ENCODE peak calls at places on chromosomes 5 and 9, in five cellular contexts. A, X, V, R and Z are unnamed samples.

GRCh38 chr9:80197661-80198060 is 625.9 kb downstream of the TLE4 start:
- DNase-seq in V (no peak), R (no peak), A (no peak), X (no peak), Z (no peak)

GRCh38 chr9:137728444-137729311 is 109.9 kb downstream of the EHMT1 start:
- DNase-seq in R (peak; percentile 95), X (no peak), V (no peak), A (no peak), Z (no peak)

GRCh38 chr5:117633093-117633492 is 1058.5 kb upstream of the SEMA6A start:
- DNase-seq in A (no peak), V (no peak), X (no peak), R (no peak), Z (no peak)

GRCh38 chr5:78738693-78739300 is 90.2 kb upstream of the LHFPL2 start:
- DNase-seq in X (no peak), R (peak; percentile 87), A (no peak), V (peak; percentile 38), Z (no peak)

GRCh38 chr9:110626109-110626829 is 42.3 kb upstream of the MUSK start:
- DNase-seq in X (no peak), A (no peak), V (no peak), R (no peak), Z (no peak)

GRCh38 chr5:17325770-17326599 is 108.6 kb downstream of the BASP1 start:
- DNase-seq in V (no peak), X (no peak), A (no peak), R (no peak), Z (no peak)

GRCh38 chr5:171261361-171261760 is 47.7 kb upstream of the TLX3 start:
- DNase-seq in V (no peak), X (no peak), A (no peak), R (no peak), Z (no peak)

GRCh38 chr5:172007795-172008465 is 1.5 kb upstream of the FBXW11 start:
- DNase-seq in V (no peak), X (no peak), A (no peak), R (no peak), Z (no peak)

GRCh38 chr9:21078702-21079101 is 960 bp upstream of the IFNB1 start:
- DNase-seq in A (no peak), R (no peak), X (no peak), V (no peak), Z (no peak)

GRCh38 chr5:178325311-178326053 is 92.9 kb upstream of the PHYKPL start:
- DNase-seq in R (no peak), X (no peak), A (no peak), V (no peak), Z (no peak)
- H3K4me1 ChIP-seq in R (peaks cover 44% of the 10 kb centered on the region), X (no peaks in the 10 kb centered on the region), A (no peaks in the 10 kb centered on the region), V (no peaks in the 10 kb centered on the region), Z (no peaks in the 10 kb centered on the region)

GRCh38 chr5:179617930-179618329 is 5.5 kb downstream of the HNRNPH1 start:
- DNase-seq in A (no peak), V (no peak), X (no peak), R (no peak), Z (no peak)

GRCh38 chr5:179614745-179615144 is 8.7 kb downstream of the HNRNPH1 start:
- DNase-seq in A (no peak), V (no peak), R (no peak), X (no peak), Z (no peak)

GRCh38 chr5:179615203-179615602 is 8.3 kb downstream of the HNRNPH1 start:
- DNase-seq in X (no peak), V (no peak), A (no peak), R (no peak), Z (no peak)

GRCh38 chr5:179613460-179614071 is 9.9 kb downstream of the HNRNPH1 start:
- DNase-seq in V (no peak), A (no peak), X (no peak), R (no peak), Z (peak; percentile 63)

GRCh38 chr5:179616002-179616594 is 7.4 kb downstream of the HNRNPH1 start:
- DNase-seq in X (no peak), A (no peak), V (no peak), R (no peak), Z (no peak)
- H3K4me1 ChIP-seq in X (peaks cover 23% of the 10 kb centered on the region), A (no peaks in the 10 kb centered on the region), V (peaks cover 43% of the 10 kb centered on the region), R (peaks cover 34% of the 10 kb centered on the region), Z (peaks cover 5% of the 10 kb centered on the region)

GRCh38 chr5:126450388-126450787 is 27.2 kb downstream of the GRAMD2B start:
- DNase-seq in V (no peak), X (no peak), A (no peak), R (no peak), Z (no peak)
- H3K4me1 ChIP-seq in V (no peaks in the 10 kb centered on the region), X (peaks cover 11% of the 10 kb centered on the region), A (no peaks in the 10 kb centered on the region), R (peaks cover 55% of the 10 kb centered on the region), Z (no peaks in the 10 kb centered on the region)

DNA sequence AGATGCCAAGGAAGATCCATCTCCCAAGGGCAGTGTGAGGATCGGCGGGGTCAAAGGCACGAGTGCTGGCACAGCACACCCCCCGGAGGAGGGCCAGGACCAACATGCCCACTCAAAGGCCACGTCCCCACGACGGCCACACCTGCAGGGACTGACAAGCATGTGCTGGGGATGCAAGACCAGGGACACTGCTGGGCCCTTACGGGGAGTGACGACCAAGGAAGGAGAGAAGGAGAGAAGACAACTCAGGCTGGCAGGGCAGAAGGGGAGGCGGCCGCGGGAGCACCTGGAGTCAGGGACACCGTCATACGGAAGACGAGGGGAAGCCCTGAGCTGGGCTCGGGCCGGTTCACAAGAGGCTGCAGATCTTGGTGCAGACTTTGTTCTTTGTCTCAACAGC is 10.4 kb downstream of the QSOX2 start:
- DNase-seq in A (no peak), X (no peak), R (no peak), V (no peak), Z (no peak)
- H3K4me1 ChIP-seq in A (no peaks in the 10 kb centered on the region), X (no peaks in the 10 kb centered on the region), R (no peaks in the 10 kb centered on the region), V (peaks cover 25% of the 10 kb centered on the region), Z (no peaks in the 10 kb centered on the region)